ENCODE peak calls at places on chromosomes 11 and 22, in nine cellular contexts. V is HCT116, G is endothelial cell of umbilical vein, B is GM12892, F is H54, U is spleen, E is IMR-90, X is heart left ventricle, Y is right lobe of liver. L is an unnamed sample.

GRCh38 chr11:62439785-62440602 is 21.2 kb downstream of the SCGB1A1 start:
- DNase-seq in G (peak), V (no peak), U (no peak), F (no peak), B (no peak), X (peak), Y (no peak), E (peak), L (no peak)

GRCh38 chr11:10414181-10414580 is 40.9 kb upstream of the AMPD3 start:
- DNase-seq in G (no peak), F (no peak), V (no peak), X (no peak), Y (no peak), E (no peak), B (no peak), U (no peak), L (no peak)

GRCh38 chr11:114279778-114280532 is 16.2 kb upstream of the NNMT start:
- DNase-seq in B (no peak), U (no peak), E (peak), X (no peak), Y (no peak), G (peak), V (no peak), F (no peak), L (no peak)

GRCh38 chr11:113894421-113894996 is 10.1 kb upstream of the HTR3B start:
- DNase-seq in X (no peak), F (no peak), E (no peak), G (no peak), U (no peak), Y (no peak), V (no peak), B (no peak), L (no peak)

GRCh38 chr11:122209619-122210377 is 93.8 kb upstream of the BLID start:
- DNase-seq in E (peak), Y (peak), V (no peak), G (peak), X (peak), F (no peak), U (no peak), B (no peak), L (no peak)

GRCh38 chr11:70953720-70954119 is 298.7 kb downstream of the SHANK2 start:
- DNase-seq in G (no peak), E (no peak), B (no peak), Y (no peak), V (no peak), X (no peak), U (no peak), F (no peak), L (no peak)

GRCh38 chr22:32735516-32735915 is 66.0 kb upstream of the TIMP3 start:
- DNase-seq in U (no peak), G (no peak), X (no peak), V (no peak), E (no peak), Y (no peak), F (no peak), B (no peak), L (no peak)

GRCh38 chr22:48751539-48752437 is 1075.9 kb downstream of the BRD1 start:
- DNase-seq in U (no peak), B (no peak), F (no peak), V (no peak), G (no peak), X (no peak), E (no peak), Y (no peak), L (no peak)

GRCh38 chr11:10540546-10540914 is 457 bp downstream of the RNF141 start:
- DNase-seq in F (no peak), X (no peak), Y (peak), E (peak), U (no peak), B (no peak), G (peak), V (no peak), L (peak)

GRCh38 chr22:33221566-33221965 is 163.4 kb upstream of the SYN3 start:
- DNase-seq in U (no peak), E (no peak), V (no peak), X (no peak), B (no peak), F (no peak), G (no peak), Y (no peak), L (no peak)

GRCh38 chr11:1565173-1565903 is 6.7 kb downstream of the DUSP8 start:
- DNase-seq in U (peak), V (no peak), Y (no peak), B (peak), E (no peak), F (no peak), X (no peak), G (no peak), L (no peak)

DNA sequence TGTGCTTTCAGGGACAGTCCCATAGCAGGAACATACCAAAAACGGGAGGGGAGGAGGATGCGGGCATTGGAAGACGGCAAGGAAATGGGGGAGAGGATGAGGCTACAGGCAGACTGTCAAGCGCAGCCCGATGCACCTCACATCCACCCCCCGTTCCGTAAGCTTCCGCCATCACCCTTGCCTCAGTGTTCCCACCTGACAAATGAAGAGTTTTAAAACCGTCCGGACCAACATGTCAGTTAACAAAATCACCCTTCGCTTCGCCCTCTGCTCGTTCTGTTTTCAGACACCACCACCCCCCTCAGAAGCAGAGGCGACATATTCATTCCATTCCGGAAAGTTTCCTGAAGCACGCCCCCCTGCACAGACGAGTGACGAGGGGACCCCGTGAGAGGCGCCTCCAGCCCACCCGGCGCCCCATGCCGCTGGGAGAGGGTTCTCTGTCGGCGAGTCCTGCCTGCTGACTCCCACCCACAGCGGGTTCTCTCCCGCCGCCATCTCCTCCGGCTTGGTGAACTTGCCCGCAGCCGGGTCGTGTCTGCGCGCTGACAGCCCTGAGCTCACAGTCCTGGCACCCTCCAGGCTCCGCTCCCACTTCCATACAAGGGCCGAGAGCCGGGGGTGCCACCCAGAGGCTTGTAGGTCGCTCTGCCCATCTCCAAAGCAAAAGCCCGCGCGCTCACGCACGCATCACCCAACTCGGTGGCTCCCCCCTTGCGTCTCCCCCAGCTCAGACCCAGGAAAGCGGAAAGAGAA is 1.5 kb downstream of the IGSF9B start:
- DNase-seq in B (no peak), E (no peak), V (no peak), X (peak), U (no peak), Y (no peak), F (no peak), G (no peak), L (no peak)
- TF ChIP-seq POLR2A in B (no peak), E (no peak), V (no peak), X (peak), U (no peak), Y (no peak), F (no peak), G (no peak), L (no peak)

GRCh38 chr11:76768091-76769047 is 14.8 kb upstream of the TSKU start:
- DNase-seq in G (peak), E (no peak), B (no peak), X (peak), F (no peak), Y (peak), V (no peak), U (peak), L (peak)

GRCh38 chr11:76770642-76771445 is 12.3 kb upstream of the TSKU start:
- DNase-seq in F (peak), V (no peak), U (peak), G (no peak), X (no peak), Y (peak), B (no peak), E (peak), L (no peak)

GRCh38 chr11:76769071-76769560 is 14.0 kb upstream of the TSKU start:
- DNase-seq in V (no peak), F (no peak), B (no peak), X (no peak), E (peak), U (peak), Y (no peak), G (no peak), L (no peak)

GRCh38 chr11:76771446-76772099 is 11.6 kb upstream of the TSKU start:
- DNase-seq in G (no peak), F (no peak), E (no peak), V (no peak), Y (no peak), X (no peak), U (peak), B (no peak), L (no peak)

DNA sequence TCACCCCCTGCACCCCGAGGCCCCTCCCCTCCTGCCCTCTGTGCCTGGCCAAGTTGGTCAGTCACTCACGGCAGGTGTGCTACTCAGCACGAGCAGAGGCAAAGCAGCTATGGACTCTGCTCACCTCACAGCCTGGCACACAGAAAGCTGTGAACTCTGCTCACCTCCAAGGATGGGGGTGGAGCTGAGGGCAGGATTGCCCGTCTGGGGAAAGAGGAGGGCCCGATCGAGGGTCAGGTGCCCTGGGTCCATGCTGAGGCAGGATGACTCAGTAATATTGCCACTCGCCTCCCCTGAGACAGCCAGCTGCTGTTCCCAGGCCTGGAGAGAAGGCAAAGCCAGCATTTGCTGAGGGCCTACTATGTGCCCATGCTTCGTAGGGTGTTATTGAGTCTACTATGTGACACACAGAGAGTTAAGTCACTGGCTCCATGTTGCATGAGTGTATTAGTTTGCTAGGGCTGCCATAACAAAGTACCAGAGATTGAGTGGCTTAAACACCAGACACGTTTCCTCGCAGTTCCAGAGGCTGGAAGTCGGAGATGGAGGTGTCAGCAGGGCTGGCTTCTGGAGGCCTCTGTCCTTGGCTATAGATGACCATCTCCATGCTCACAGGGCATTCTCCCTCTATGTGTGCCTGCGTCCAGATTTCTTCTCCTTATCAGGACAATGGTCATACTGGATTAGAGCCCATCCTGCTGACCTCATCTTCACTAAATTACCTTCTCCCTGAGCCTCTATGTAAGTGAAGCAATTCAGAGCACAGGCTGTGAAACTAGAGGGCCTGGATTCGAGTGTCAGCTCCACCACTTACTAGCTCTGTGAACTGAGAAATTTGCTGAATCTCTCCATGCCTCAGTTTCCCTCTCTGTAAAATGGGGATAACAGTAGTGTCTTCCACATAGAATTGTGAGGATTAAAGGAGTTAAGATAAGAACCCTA is 13.2 kb upstream of the TSKU start:
- DNase-seq in G (no peak), V (no peak), X (no peak), B (no peak), F (peak), E (peak), U (peak), Y (peak), L (peak)
- TF ChIP-seq POLR2A in G (no peak), V (no peak), X (no peak), B (no peak), F (no peak), E (peak), U (no peak), Y (no peak), L (no peak)

GRCh38 chr11:118434553-118435232 is 1.6 kb upstream of the KMT2A start:
- DNase-seq in E (peak), U (peak), G (peak), V (no peak), B (peak), Y (peak), F (no peak), X (peak), L (peak)
- TF ChIP-seq POLR2A in E (no peak), U (no peak), G (no peak), V (no peak), B (no peak), Y (no peak), F (no peak), X (no peak), L (no peak)

DNA sequence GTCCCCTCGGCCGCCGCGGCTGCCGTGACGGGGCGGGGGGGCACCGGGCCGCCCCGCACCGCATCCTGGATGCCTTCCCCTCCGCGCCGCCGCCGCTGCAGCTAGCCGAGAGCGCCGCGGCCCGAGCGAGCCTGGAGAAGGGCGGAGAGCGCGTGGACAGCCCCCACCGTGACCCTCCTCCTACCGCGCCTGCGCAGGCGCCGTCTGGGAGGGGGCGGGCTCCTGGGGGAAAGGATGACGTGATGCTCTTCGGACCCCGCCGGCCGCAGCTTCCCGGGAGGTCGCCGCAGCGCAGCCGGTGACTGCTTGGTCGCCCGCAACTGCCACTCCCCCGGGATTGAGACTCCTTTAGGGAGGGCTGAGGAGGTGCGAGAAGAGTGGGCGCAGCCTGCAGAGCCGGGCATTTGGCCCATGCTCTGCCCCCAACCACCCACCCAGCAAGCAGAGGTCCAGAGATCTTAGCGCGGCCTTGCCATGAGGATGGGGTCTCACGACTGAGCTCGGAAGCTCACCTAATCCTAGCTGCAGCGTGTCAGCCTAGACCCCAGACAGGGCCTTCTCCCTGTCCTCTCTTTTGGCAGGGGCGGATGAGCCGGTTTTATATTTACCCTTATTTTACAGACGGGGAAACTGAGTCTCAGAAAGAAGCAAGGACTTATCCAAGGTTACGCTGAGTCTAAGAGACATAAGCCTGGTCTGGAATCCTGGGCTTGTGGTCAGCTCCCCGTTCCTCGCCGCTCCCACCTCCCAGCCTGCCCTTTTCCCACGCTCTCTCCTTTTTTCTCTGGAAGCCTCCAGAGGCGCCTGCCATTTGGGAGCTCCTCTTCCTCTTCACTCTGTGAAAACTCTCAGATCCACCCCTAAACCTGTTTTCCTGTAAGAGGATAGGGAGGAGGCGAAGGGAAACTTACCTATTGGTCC is at the start of gene DENND5A:
- DNase-seq in U (peak), G (peak), V (peak), Y (peak), B (peak), F (peak), E (peak), X (peak), L (peak)
- TF ChIP-seq POLR2A in U (peak), G (peak), V (no peak), Y (peak), B (peak), F (peak), E (peak), X (no peak), L (no peak)

GRCh38 chr22:43955040-43955882 is at the start of gene SAMM50:
- DNase-seq in E (peak), G (peak), B (peak), V (peak), F (peak), U (peak), X (peak), Y (peak), L (peak)
- TF ChIP-seq POLR2A in E (peak), G (peak), B (peak), V (peak), F (peak), U (no peak), X (no peak), Y (peak), L (peak)

GRCh38 chr11:65422633-65423515 is at the start of gene NEAT1:
- DNase-seq in Y (peak), G (peak), B (no peak), F (no peak), E (peak), V (peak), U (peak), X (peak), L (peak)

GRCh38 chr11:65420506-65421203 is 1.9 kb upstream of the NEAT1 start:
- DNase-seq in F (no peak), Y (no peak), V (no peak), U (no peak), G (no peak), X (no peak), E (no peak), B (no peak), L (peak)

GRCh38 chr11:65419773-65420481 is 2.7 kb upstream of the NEAT1 start:
- DNase-seq in V (peak), E (peak), B (no peak), Y (peak), X (peak), G (peak), F (peak), U (peak), L (peak)

GRCh38 chr11:65422104-65422632 is 430 bp upstream of the NEAT1 start:
- DNase-seq in E (peak), Y (peak), F (peak), B (no peak), G (peak), U (peak), X (peak), V (peak), L (peak)

GRCh38 chr11:65421204-65422103 is 1.1 kb upstream of the NEAT1 start:
- DNase-seq in X (peak), V (peak), B (no peak), Y (peak), U (peak), F (peak), E (peak), G (peak), L (peak)
- TF ChIP-seq POLR2A in X (no peak), V (no peak), B (peak), Y (peak), U (peak), F (peak), E (peak), G (peak), L (peak)

GRCh38 chr11:131734871-131735270 is 364.5 kb downstream of the NTM start:
- DNase-seq in U (no peak), X (no peak), G (peak), F (no peak), B (no peak), E (no peak), V (no peak), Y (no peak), L (no peak)

GRCh38 chr11:131739243-131739882 is 368.9 kb downstream of the NTM start:
- DNase-seq in B (no peak), X (no peak), G (no peak), Y (no peak), F (no peak), U (no peak), V (no peak), E (peak), L (no peak)

GRCh38 chr11:131737357-131737756 is 366.9 kb downstream of the NTM start:
- DNase-seq in Y (no peak), E (no peak), G (no peak), F (no peak), X (no peak), V (no peak), U (no peak), B (no peak), L (no peak)
- TF ChIP-seq POLR2A in Y (no peak), E (no peak), G (no peak), F (no peak), X (no peak), V (no peak), U (no peak), B (no peak), L (no peak)

L was measured in erythroblast.